ENCODE peak calls at places on chromosomes 2 and 18, in eight cellular contexts. One of them, this sample, is unnamed.

GRCh38 chr18:23619388-23619873 is 33.1 kb upstream of the NPC1 start:
- DNase-seq in activated CD8-positive, alpha-beta T cell treated with anti-CD3 and anti-CD28 coated beads for 36 hours: peak; percentile 12
- DNase-seq in fibroblast of mammary gland: peak; percentile 55
- DNase-seq in cardiac fibroblast: peak; percentile 13
- DNase-seq in brain microvascular endothelial cell: no peak
- DNase-seq in coronary artery: no peak
- DNase-seq in mucosa of descending colon: peak; percentile 14
- DNase-seq in type B pancreatic cell: no peak
- DNase-seq in this sample: peak; percentile 59

GRCh38 chr2:101515512-101515911 is 40.6 kb upstream of the RFX8 start:
- DNase-seq in brain microvascular endothelial cell: peak; percentile 42
- DNase-seq in fibroblast of mammary gland: peak; percentile 94
- DNase-seq in cardiac fibroblast: peak; percentile 64
- DNase-seq in mucosa of descending colon: no peak
- DNase-seq in activated CD8-positive, alpha-beta T cell treated with anti-CD3 and anti-CD28 coated beads for 36 hours: no peak
- DNase-seq in coronary artery: no peak
- DNase-seq in type B pancreatic cell: no peak
- DNase-seq in this sample: peak; percentile 83

GRCh38 chr2:177467646-177468045 is 75.1 kb downstream of the AGPS start:
- DNase-seq in coronary artery: no peak
- DNase-seq in cardiac fibroblast: peak; percentile 76
- DNase-seq in brain microvascular endothelial cell: no peak
- DNase-seq in activated CD8-positive, alpha-beta T cell treated with anti-CD3 and anti-CD28 coated beads for 36 hours: no peak
- DNase-seq in fibroblast of mammary gland: peak; percentile 71
- DNase-seq in mucosa of descending colon: no peak
- DNase-seq in type B pancreatic cell: no peak
- DNase-seq in this sample: peak; percentile 17

GRCh38 chr2:108923736-108924443 is 65.1 kb downstream of the EDAR start:
- DNase-seq in cardiac fibroblast: no peak
- DNase-seq in activated CD8-positive, alpha-beta T cell treated with anti-CD3 and anti-CD28 coated beads for 36 hours: no peak
- DNase-seq in brain microvascular endothelial cell: no peak
- DNase-seq in coronary artery: peak; percentile 62
- DNase-seq in fibroblast of mammary gland: no peak
- DNase-seq in mucosa of descending colon: no peak
- DNase-seq in type B pancreatic cell: no peak
- DNase-seq in this sample: no peak

GRCh38 chr2:54897420-54898310 is 152.6 kb downstream of the RTN4 start:
- DNase-seq in activated CD8-positive, alpha-beta T cell treated with anti-CD3 and anti-CD28 coated beads for 36 hours: peak; percentile 9
- DNase-seq in brain microvascular endothelial cell: no peak
- DNase-seq in fibroblast of mammary gland: no peak
- DNase-seq in type B pancreatic cell: no peak
- DNase-seq in cardiac fibroblast: no peak
- DNase-seq in coronary artery: no peak
- DNase-seq in mucosa of descending colon: no peak
- DNase-seq in this sample: no peak

GRCh38 chr2:2940702-2941655 is 436.6 kb downstream of the EIPR1 start:
- DNase-seq in type B pancreatic cell: no peak
- DNase-seq in mucosa of descending colon: no peak
- DNase-seq in brain microvascular endothelial cell: no peak
- DNase-seq in activated CD8-positive, alpha-beta T cell treated with anti-CD3 and anti-CD28 coated beads for 36 hours: no peak
- DNase-seq in cardiac fibroblast: no peak
- DNase-seq in fibroblast of mammary gland: no peak
- DNase-seq in coronary artery: no peak
- DNase-seq in this sample: no peak

GRCh38 chr2:2960817-2961216 is 416.8 kb downstream of the EIPR1 start:
- DNase-seq in coronary artery: no peak
- DNase-seq in brain microvascular endothelial cell: no peak
- DNase-seq in fibroblast of mammary gland: no peak
- DNase-seq in mucosa of descending colon: no peak
- DNase-seq in cardiac fibroblast: no peak
- DNase-seq in type B pancreatic cell: no peak
- DNase-seq in activated CD8-positive, alpha-beta T cell treated with anti-CD3 and anti-CD28 coated beads for 36 hours: no peak
- DNase-seq in this sample: no peak

GRCh38 chr2:26757873-26758789 is 6.0 kb upstream of the SLC35F6 start:
- DNase-seq in type B pancreatic cell: no peak
- DNase-seq in coronary artery: no peak
- DNase-seq in brain microvascular endothelial cell: peak; percentile 99
- DNase-seq in activated CD8-positive, alpha-beta T cell treated with anti-CD3 and anti-CD28 coated beads for 36 hours: peak; percentile 57
- DNase-seq in mucosa of descending colon: no peak
- DNase-seq in cardiac fibroblast: peak; percentile 100
- DNase-seq in fibroblast of mammary gland: peak; percentile 99
- DNase-seq in this sample: peak; percentile 98

GRCh38 chr2:28717339-28717758 is 34.3 kb upstream of the PPP1CB start:
- DNase-seq in type B pancreatic cell: no peak
- DNase-seq in brain microvascular endothelial cell: peak; percentile 80
- DNase-seq in cardiac fibroblast: peak; percentile 98
- DNase-seq in mucosa of descending colon: peak; percentile 35
- DNase-seq in coronary artery: peak; percentile 87
- DNase-seq in fibroblast of mammary gland: peak; percentile 91
- DNase-seq in activated CD8-positive, alpha-beta T cell treated with anti-CD3 and anti-CD28 coated beads for 36 hours: no peak
- DNase-seq in this sample: peak; percentile 84

GRCh38 chr2:83196225-83196624 is 1262.9 kb downstream of the SUCLG1 start:
- DNase-seq in coronary artery: no peak
- DNase-seq in cardiac fibroblast: peak; percentile 58
- DNase-seq in type B pancreatic cell: no peak
- DNase-seq in mucosa of descending colon: peak; percentile 10
- DNase-seq in fibroblast of mammary gland: peak; percentile 7
- DNase-seq in activated CD8-positive, alpha-beta T cell treated with anti-CD3 and anti-CD28 coated beads for 36 hours: no peak
- DNase-seq in brain microvascular endothelial cell: peak; percentile 27
- DNase-seq in this sample: peak; percentile 20

GRCh38 chr2:60516383-60516811 is 37.1 kb downstream of the BCL11A start:
- DNase-seq in coronary artery: no peak
- DNase-seq in activated CD8-positive, alpha-beta T cell treated with anti-CD3 and anti-CD28 coated beads for 36 hours: no peak
- DNase-seq in fibroblast of mammary gland: peak; percentile 57
- DNase-seq in mucosa of descending colon: no peak
- DNase-seq in cardiac fibroblast: peak; percentile 75
- DNase-seq in type B pancreatic cell: no peak
- DNase-seq in brain microvascular endothelial cell: peak; percentile 90
- DNase-seq in this sample: peak; percentile 86

GRCh38 chr18:54684786-54685185 is 93.7 kb downstream of the DYNAP start:
- DNase-seq in cardiac fibroblast: peak; percentile 76
- DNase-seq in type B pancreatic cell: no peak
- DNase-seq in mucosa of descending colon: no peak
- DNase-seq in brain microvascular endothelial cell: peak; percentile 66
- DNase-seq in coronary artery: no peak
- DNase-seq in activated CD8-positive, alpha-beta T cell treated with anti-CD3 and anti-CD28 coated beads for 36 hours: no peak
- DNase-seq in fibroblast of mammary gland: peak; percentile 69
- DNase-seq in this sample: no peak

GRCh38 chr2:218662827-218663226 is 3.3 kb downstream of the BCS1L start:
- DNase-seq in fibroblast of mammary gland: no peak
- DNase-seq in coronary artery: no peak
- DNase-seq in brain microvascular endothelial cell: no peak
- DNase-seq in type B pancreatic cell: no peak
- DNase-seq in cardiac fibroblast: no peak
- DNase-seq in activated CD8-positive, alpha-beta T cell treated with anti-CD3 and anti-CD28 coated beads for 36 hours: no peak
- DNase-seq in mucosa of descending colon: no peak
- DNase-seq in this sample: no peak

GRCh38 chr2:1847846-1848598 is 103.7 kb upstream of the PXDN start:
- DNase-seq in type B pancreatic cell: no peak
- DNase-seq in brain microvascular endothelial cell: no peak
- DNase-seq in activated CD8-positive, alpha-beta T cell treated with anti-CD3 and anti-CD28 coated beads for 36 hours: no peak
- DNase-seq in coronary artery: no peak
- DNase-seq in fibroblast of mammary gland: no peak
- DNase-seq in cardiac fibroblast: no peak
- DNase-seq in mucosa of descending colon: no peak
- DNase-seq in this sample: no peak

GRCh38 chr2:9813312-9814128 is 29.8 kb upstream of the TAF1B start:
- DNase-seq in mucosa of descending colon: peak; percentile 85
- DNase-seq in coronary artery: peak; percentile 76
- DNase-seq in fibroblast of mammary gland: peak; percentile 58
- DNase-seq in activated CD8-positive, alpha-beta T cell treated with anti-CD3 and anti-CD28 coated beads for 36 hours: peak; percentile 83
- DNase-seq in cardiac fibroblast: peak; percentile 68
- DNase-seq in brain microvascular endothelial cell: peak; percentile 34
- DNase-seq in type B pancreatic cell: peak; percentile 85
- DNase-seq in this sample: peak; percentile 85

GRCh38 chr2:9812945-9813311 is 30.3 kb upstream of the TAF1B start:
- DNase-seq in brain microvascular endothelial cell: no peak
- DNase-seq in type B pancreatic cell: no peak
- DNase-seq in activated CD8-positive, alpha-beta T cell treated with anti-CD3 and anti-CD28 coated beads for 36 hours: no peak
- DNase-seq in fibroblast of mammary gland: no peak
- DNase-seq in coronary artery: no peak
- DNase-seq in cardiac fibroblast: no peak
- DNase-seq in mucosa of descending colon: no peak
- DNase-seq in this sample: no peak

GRCh38 chr2:9815076-9815475 is 28.2 kb upstream of the TAF1B start:
- DNase-seq in fibroblast of mammary gland: no peak
- DNase-seq in brain microvascular endothelial cell: no peak
- DNase-seq in cardiac fibroblast: no peak
- DNase-seq in activated CD8-positive, alpha-beta T cell treated with anti-CD3 and anti-CD28 coated beads for 36 hours: no peak
- DNase-seq in coronary artery: no peak
- DNase-seq in mucosa of descending colon: no peak
- DNase-seq in type B pancreatic cell: peak; percentile 40
- DNase-seq in this sample: no peak

GRCh38 chr2:9815844-9816279 is 27.4 kb upstream of the TAF1B start:
- DNase-seq in fibroblast of mammary gland: no peak
- DNase-seq in brain microvascular endothelial cell: no peak
- DNase-seq in cardiac fibroblast: no peak
- DNase-seq in activated CD8-positive, alpha-beta T cell treated with anti-CD3 and anti-CD28 coated beads for 36 hours: no peak
- DNase-seq in type B pancreatic cell: peak; percentile 53
- DNase-seq in mucosa of descending colon: no peak
- DNase-seq in coronary artery: no peak
- DNase-seq in this sample: no peak

GRCh38 chr2:9814129-9814868 is 29.0 kb upstream of the TAF1B start:
- DNase-seq in activated CD8-positive, alpha-beta T cell treated with anti-CD3 and anti-CD28 coated beads for 36 hours: no peak
- DNase-seq in type B pancreatic cell: peak; percentile 62
- DNase-seq in coronary artery: no peak
- DNase-seq in cardiac fibroblast: no peak
- DNase-seq in fibroblast of mammary gland: no peak
- DNase-seq in mucosa of descending colon: no peak
- DNase-seq in brain microvascular endothelial cell: no peak
- DNase-seq in this sample: no peak
- TF ChIP-seq CTCF in activated CD8-positive, alpha-beta T cell treated with anti-CD3 and anti-CD28 coated beads for 36 hours: no peak
- TF ChIP-seq CTCF in type B pancreatic cell: no peak
- TF ChIP-seq CTCF in coronary artery: peak; percentile 26
- TF ChIP-seq CTCF in cardiac fibroblast: no peak
- TF ChIP-seq CTCF in fibroblast of mammary gland: no peak
- TF ChIP-seq CTCF in mucosa of descending colon: no peak
- TF ChIP-seq CTCF in brain microvascular endothelial cell: no peak
- TF ChIP-seq CTCF in this sample: no peak

GRCh38 chr2:11903085-11903484 is 156.7 kb downstream of the LPIN1 start:
- DNase-seq in brain microvascular endothelial cell: no peak
- DNase-seq in cardiac fibroblast: no peak
- DNase-seq in mucosa of descending colon: no peak
- DNase-seq in fibroblast of mammary gland: no peak
- DNase-seq in activated CD8-positive, alpha-beta T cell treated with anti-CD3 and anti-CD28 coated beads for 36 hours: no peak
- DNase-seq in coronary artery: peak; percentile 54
- DNase-seq in type B pancreatic cell: no peak
- DNase-seq in this sample: no peak

GRCh38 chr2:11898576-11898975 is 152.1 kb downstream of the LPIN1 start:
- DNase-seq in type B pancreatic cell: no peak
- DNase-seq in cardiac fibroblast: no peak
- DNase-seq in coronary artery: peak; percentile 57
- DNase-seq in activated CD8-positive, alpha-beta T cell treated with anti-CD3 and anti-CD28 coated beads for 36 hours: no peak
- DNase-seq in fibroblast of mammary gland: no peak
- DNase-seq in brain microvascular endothelial cell: no peak
- DNase-seq in mucosa of descending colon: no peak
- DNase-seq in this sample: no peak

GRCh38 chr2:11899264-11899818 is 152.9 kb downstream of the LPIN1 start:
- DNase-seq in activated CD8-positive, alpha-beta T cell treated with anti-CD3 and anti-CD28 coated beads for 36 hours: no peak
- DNase-seq in coronary artery: peak; percentile 36
- DNase-seq in fibroblast of mammary gland: peak; percentile 88
- DNase-seq in brain microvascular endothelial cell: peak; percentile 63
- DNase-seq in cardiac fibroblast: peak; percentile 89
- DNase-seq in type B pancreatic cell: no peak
- DNase-seq in mucosa of descending colon: no peak
- DNase-seq in this sample: peak; percentile 83

GRCh38 chr2:11901351-11902069 is 155.1 kb downstream of the LPIN1 start:
- DNase-seq in coronary artery: peak; percentile 65
- DNase-seq in cardiac fibroblast: no peak
- DNase-seq in mucosa of descending colon: no peak
- DNase-seq in activated CD8-positive, alpha-beta T cell treated with anti-CD3 and anti-CD28 coated beads for 36 hours: no peak
- DNase-seq in fibroblast of mammary gland: no peak
- DNase-seq in brain microvascular endothelial cell: no peak
- DNase-seq in type B pancreatic cell: no peak
- DNase-seq in this sample: no peak

DNA sequence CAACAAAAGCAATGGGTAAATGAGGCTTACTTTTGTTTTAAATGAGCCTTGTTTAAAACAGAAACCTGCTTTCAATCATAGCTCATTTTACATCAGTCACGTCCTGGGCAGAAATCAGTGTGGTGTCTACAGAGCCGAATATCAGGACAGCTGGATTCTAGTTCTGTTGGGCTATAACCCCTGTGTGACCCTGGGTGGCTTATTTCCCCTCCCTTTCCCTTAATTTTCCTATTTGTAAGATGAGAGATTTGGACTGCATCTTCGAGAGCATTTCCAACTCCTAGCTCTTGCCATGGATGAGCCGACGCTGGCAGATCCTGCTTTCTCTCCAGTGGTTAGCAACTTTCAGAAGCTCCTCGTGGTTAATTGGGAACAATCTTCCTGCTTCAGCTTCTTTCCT is 153.5 kb downstream of the LPIN1 start:
- DNase-seq in cardiac fibroblast: no peak
- DNase-seq in mucosa of descending colon: no peak
- DNase-seq in fibroblast of mammary gland: no peak
- DNase-seq in brain microvascular endothelial cell: no peak
- DNase-seq in type B pancreatic cell: no peak
- DNase-seq in coronary artery: peak; percentile 16
- DNase-seq in activated CD8-positive, alpha-beta T cell treated with anti-CD3 and anti-CD28 coated beads for 36 hours: no peak
- DNase-seq in this sample: no peak
- TF ChIP-seq CTCF in cardiac fibroblast: no peak
- TF ChIP-seq CTCF in mucosa of descending colon: no peak
- TF ChIP-seq CTCF in fibroblast of mammary gland: no peak
- TF ChIP-seq CTCF in brain microvascular endothelial cell: no peak
- TF ChIP-seq CTCF in type B pancreatic cell: no peak
- TF ChIP-seq CTCF in coronary artery: no peak
- TF ChIP-seq CTCF in activated CD8-positive, alpha-beta T cell treated with anti-CD3 and anti-CD28 coated beads for 36 hours: no peak
- TF ChIP-seq CTCF in this sample: no peak

GRCh38 chr18:62802523-62802922 is 87.2 kb downstream of the PHLPP1 start:
- DNase-seq in brain microvascular endothelial cell: no peak
- DNase-seq in fibroblast of mammary gland: peak; percentile 36
- DNase-seq in coronary artery: no peak
- DNase-seq in cardiac fibroblast: peak; percentile 41
- DNase-seq in activated CD8-positive, alpha-beta T cell treated with anti-CD3 and anti-CD28 coated beads for 36 hours: peak; percentile 9
- DNase-seq in type B pancreatic cell: no peak
- DNase-seq in mucosa of descending colon: peak; percentile 55
- DNase-seq in this sample: no peak
- TF ChIP-seq CTCF in brain microvascular endothelial cell: peak; percentile 46
- TF ChIP-seq CTCF in fibroblast of mammary gland: peak; percentile 39
- TF ChIP-seq CTCF in coronary artery: no peak
- TF ChIP-seq CTCF in cardiac fibroblast: peak; percentile 8
- TF ChIP-seq CTCF in activated CD8-positive, alpha-beta T cell treated with anti-CD3 and anti-CD28 coated beads for 36 hours: no peak
- TF ChIP-seq CTCF in type B pancreatic cell: no peak
- TF ChIP-seq CTCF in mucosa of descending colon: no peak
- TF ChIP-seq CTCF in this sample: no peak

DNA sequence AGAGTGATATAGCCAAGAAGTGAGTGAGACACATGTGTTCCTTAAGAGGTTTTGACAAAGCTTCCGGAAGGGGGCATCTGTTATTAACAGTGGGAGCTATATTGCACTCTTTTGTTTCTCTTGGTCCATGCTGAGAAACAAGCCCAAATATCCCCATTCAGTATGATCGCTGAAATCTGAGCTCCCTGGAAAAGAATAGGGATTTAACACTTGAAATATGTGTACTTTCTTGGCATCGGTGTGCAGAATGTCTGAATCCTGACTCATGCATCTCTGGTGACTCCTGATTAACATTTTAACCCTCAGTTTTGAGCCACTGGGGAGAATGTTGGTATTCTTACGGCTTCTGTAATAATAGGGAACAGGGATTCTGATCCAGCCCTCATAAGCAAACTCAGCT is 448.1 kb downstream of the TSN start:
- DNase-seq in activated CD8-positive, alpha-beta T cell treated with anti-CD3 and anti-CD28 coated beads for 36 hours: no peak
- DNase-seq in cardiac fibroblast: peak; percentile 92
- DNase-seq in mucosa of descending colon: no peak
- DNase-seq in coronary artery: no peak
- DNase-seq in fibroblast of mammary gland: peak; percentile 81
- DNase-seq in type B pancreatic cell: no peak
- DNase-seq in brain microvascular endothelial cell: peak; percentile 48
- DNase-seq in this sample: peak; percentile 3
- TF ChIP-seq CTCF in activated CD8-positive, alpha-beta T cell treated with anti-CD3 and anti-CD28 coated beads for 36 hours: no peak
- TF ChIP-seq CTCF in cardiac fibroblast: peak; percentile 15
- TF ChIP-seq CTCF in mucosa of descending colon: no peak
- TF ChIP-seq CTCF in coronary artery: no peak
- TF ChIP-seq CTCF in fibroblast of mammary gland: no peak
- TF ChIP-seq CTCF in type B pancreatic cell: peak; percentile 28
- TF ChIP-seq CTCF in brain microvascular endothelial cell: peak; percentile 26
- TF ChIP-seq CTCF in this sample: no peak

This sample was measured in foreskin fibroblast.